ENCODE peak calls at places on chromosomes 12 and 14, in ten cellular contexts. T is upper lobe of left lung, W is K562, G is heart right ventricle, M is PC-9, H is right lobe of liver, C is lung, A is GM23338, X is adrenal gland, L is sigmoid colon. Y is an unnamed sample.

GRCh38 chr14:93939304-93940229 is 12.4 kb downstream of the FAM181A start:
- DNase-seq in G (peak; percentile 82), W (peak; percentile 75), X (peak; percentile 84), M (peak; percentile 59), T (peak; percentile 98), H (peak; percentile 73), C (peak; percentile 79), A (peak; percentile 89), L (peak; percentile 91), Y (peak; percentile 81)

GRCh38 chr12:57296291-57296690 is 45.3 kb upstream of the STAC3 start:
- DNase-seq in A (no peak), H (no peak), M (no peak), X (no peak), C (no peak), G (no peak), W (no peak), T (no peak), L (no peak), Y (no peak)

GRCh38 chr12:7433276-7433822 is 10.6 kb downstream of the CD163L1 start:
- DNase-seq in W (no peak), C (no peak), T (no peak), X (no peak), M (peak; percentile 32), A (no peak), H (no peak), L (no peak), G (no peak), Y (no peak)

GRCh38 chr14:20415723-20416622 is 2.7 kb upstream of the TEP1 start:
- DNase-seq in G (no peak), C (no peak), H (no peak), W (peak; percentile 35), A (peak; percentile 84), T (no peak), M (no peak), X (no peak), L (no peak), Y (peak; percentile 10)

GRCh38 chr14:60722163-60722835 is 1.9 kb downstream of the SIX4 start:
- DNase-seq in L (no peak), G (peak; percentile 17), A (peak; percentile 88), T (peak; percentile 87), H (no peak), C (peak; percentile 31), M (peak; percentile 62), X (peak; percentile 23), W (peak; percentile 18), Y (no peak)

GRCh38 chr12:75329918-75330826 is at the start of gene CAPS2:
- DNase-seq in H (peak; percentile 94), X (peak; percentile 84), A (peak; percentile 90), C (peak; percentile 83), G (peak; percentile 81), T (peak; percentile 95), M (peak; percentile 80), L (peak; percentile 87), W (peak; percentile 73), Y (peak; percentile 75)

GRCh38 chr14:93014038-93015023 is 91.4 kb downstream of the CHGA start:
- DNase-seq in A (no peak), H (no peak), G (no peak), M (no peak), L (no peak), T (no peak), C (no peak), X (no peak), W (no peak), Y (no peak)

GRCh38 chr14:99254391-99255009 is 17.5 kb downstream of the BCL11B start:
- DNase-seq in G (no peak), L (no peak), X (no peak), A (no peak), C (no peak), W (no peak), M (no peak), T (peak; percentile 62), H (no peak), Y (no peak)

GRCh38 chr12:100348657-100349454 is 8.0 kb upstream of the SLC17A8 start:
- DNase-seq in C (no peak), M (no peak), A (peak; percentile 75), L (no peak), G (no peak), H (no peak), T (no peak), W (no peak), X (no peak), Y (no peak)

GRCh38 chr12:77049767-77050353 is 15.5 kb downstream of the E2F7 start:
- DNase-seq in W (peak; percentile 65), L (no peak), H (no peak), A (peak; percentile 68), C (no peak), M (no peak), G (no peak), X (no peak), T (no peak), Y (no peak)

GRCh38 chr14:87175175-87175574 is 817.8 kb downstream of the GALC start:
- DNase-seq in A (no peak), C (no peak), T (no peak), W (no peak), M (no peak), H (no peak), L (no peak), X (no peak), G (no peak), Y (no peak)

GRCh38 chr12:2003676-2004112 is 563 bp downstream of the DCP1B start:
- DNase-seq in A (peak; percentile 16), C (no peak), G (no peak), W (no peak), L (no peak), M (no peak), X (no peak), H (no peak), T (no peak), Y (no peak)

GRCh38 chr12:132486168-132486567 is 3.8 kb upstream of the FBRSL1 start:
- DNase-seq in L (no peak), T (no peak), M (no peak), H (no peak), A (no peak), X (no peak), C (no peak), W (no peak), G (peak; percentile 4), Y (no peak)

GRCh38 chr12:132484891-132485441 is 5.0 kb upstream of the FBRSL1 start:
- DNase-seq in T (peak; percentile 66), M (no peak), G (peak; percentile 6), X (no peak), A (no peak), C (no peak), W (no peak), H (no peak), L (no peak), Y (no peak)

GRCh38 chr12:132484183-132484890 is 5.6 kb upstream of the FBRSL1 start:
- DNase-seq in G (peak; percentile 4), H (no peak), A (no peak), X (no peak), M (no peak), L (no peak), W (no peak), T (peak; percentile 56), C (no peak), Y (no peak)

GRCh38 chr12:132486576-132486975 is 3.4 kb upstream of the FBRSL1 start:
- DNase-seq in H (no peak), A (no peak), M (no peak), W (no peak), G (peak; percentile 8), C (no peak), X (no peak), L (no peak), T (peak; percentile 74), Y (no peak)

DNA sequence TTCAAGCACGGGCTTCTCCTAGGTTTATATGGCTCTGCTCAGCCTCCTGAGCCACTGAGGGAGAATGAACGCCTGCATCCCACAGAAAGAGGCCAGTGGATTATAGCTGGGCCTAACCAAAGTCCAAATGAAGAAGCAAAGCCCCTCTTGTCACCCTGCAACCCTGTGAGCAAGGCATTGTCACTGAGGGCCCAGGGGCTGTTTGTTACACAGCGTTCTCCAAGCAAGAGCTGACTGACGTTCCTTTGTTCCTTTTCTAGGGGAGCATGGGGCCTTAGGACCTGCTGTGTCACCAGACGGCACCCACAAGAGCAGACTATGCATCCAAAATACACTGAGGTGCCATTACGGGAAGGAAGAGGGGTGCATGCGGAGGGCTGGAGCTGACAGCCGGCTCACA is 4.3 kb upstream of the FBRSL1 start:
- DNase-seq in C (no peak), X (no peak), W (no peak), A (no peak), T (no peak), G (no peak), M (no peak), L (no peak), H (no peak), Y (no peak)
- H3K27me3 ChIP-seq in C (no peaks in the 10 kb centered on the region), X (no peaks in the 10 kb centered on the region), W (peaks cover 46% of the 10 kb centered on the region), A (peaks cover 82% of the 10 kb centered on the region), T (no peaks in the 10 kb centered on the region), G (no peaks in the 10 kb centered on the region), M (peaks cover 83% of the 10 kb centered on the region), L (no peaks in the 10 kb centered on the region), H (no peaks in the 10 kb centered on the region), Y (no peaks in the 10 kb centered on the region)

DNA sequence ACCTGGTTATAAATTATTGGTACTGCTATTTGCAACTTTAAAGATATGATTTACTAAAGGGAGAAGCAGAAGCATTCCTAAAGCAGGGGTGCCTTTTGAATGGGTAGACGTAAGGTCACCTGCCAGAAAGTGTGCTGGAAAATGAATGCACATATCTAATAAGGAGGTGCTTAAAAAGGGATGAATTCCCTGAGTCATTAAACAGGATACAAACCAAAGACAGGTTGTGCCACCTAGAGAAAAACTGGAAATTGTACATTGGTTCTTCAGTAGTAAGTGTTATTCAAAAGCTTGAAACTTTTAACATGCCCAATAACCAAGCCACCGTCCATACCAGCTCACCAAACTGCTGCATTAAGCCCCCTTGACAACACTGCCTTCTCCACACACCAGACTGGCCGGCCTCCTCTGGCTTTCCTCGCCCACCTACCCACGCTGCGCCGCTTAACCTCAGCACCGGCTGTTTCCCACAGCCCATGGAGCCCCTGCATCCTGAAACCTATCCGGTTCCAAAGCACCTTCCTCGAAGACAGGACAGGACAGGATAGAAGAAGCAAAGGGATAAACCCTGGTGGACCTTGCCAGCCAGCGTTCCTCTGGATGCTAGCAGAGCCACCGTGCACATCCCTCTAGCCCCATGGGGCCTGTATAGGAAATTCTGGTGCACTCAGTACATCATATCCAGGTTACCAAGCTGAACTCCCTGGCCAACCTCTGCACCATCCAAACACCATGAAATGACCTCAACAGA is 201.5 kb upstream of the CAND1 start:
- DNase-seq in G (no peak), C (no peak), X (no peak), L (no peak), H (no peak), W (no peak), A (peak; percentile 15), M (peak; percentile 5), T (peak; percentile 19), Y (no peak)
- H3K27me3 ChIP-seq in G (peaks cover 64% of the 10 kb centered on the region), C (no peaks in the 10 kb centered on the region), X (peaks cover 4% of the 10 kb centered on the region), L (no peaks in the 10 kb centered on the region), H (no peaks in the 10 kb centered on the region), W (peaks cover 15% of the 10 kb centered on the region), A (peaks cover 33% of the 10 kb centered on the region), M (no peaks in the 10 kb centered on the region), T (no peaks in the 10 kb centered on the region), Y (peaks cover 18% of the 10 kb centered on the region)

GRCh38 chr12:89797436-89797835 is 88.8 kb upstream of the ATP2B1 start:
- DNase-seq in L (no peak), A (no peak), G (no peak), T (no peak), H (no peak), M (no peak), X (no peak), C (no peak), W (no peak), Y (no peak)
- H3K27me3 ChIP-seq in L (no peaks in the 10 kb centered on the region), A (no peaks in the 10 kb centered on the region), G (peaks cover 30% of the 10 kb centered on the region), T (no peaks in the 10 kb centered on the region), H (no peaks in the 10 kb centered on the region), M (no peaks in the 10 kb centered on the region), X (no peaks in the 10 kb centered on the region), C (no peaks in the 10 kb centered on the region), W (no peaks in the 10 kb centered on the region), Y (no peaks in the 10 kb centered on the region)

GRCh38 chr12:47938594-47938993 is 24.8 kb upstream of the TMEM106C start:
- DNase-seq in X (no peak), L (peak; percentile 19), G (no peak), T (no peak), C (no peak), H (no peak), M (no peak), W (no peak), A (no peak), Y (no peak)
- H3K27me3 ChIP-seq in X (no peaks in the 10 kb centered on the region), L (peaks cover 13% of the 10 kb centered on the region), G (peaks cover 25% of the 10 kb centered on the region), T (peaks cover 6% of the 10 kb centered on the region), C (no peaks in the 10 kb centered on the region), H (no peaks in the 10 kb centered on the region), M (no peaks in the 10 kb centered on the region), W (peaks cover 31% of the 10 kb centered on the region), A (peaks cover 20% of the 10 kb centered on the region), Y (no peaks in the 10 kb centered on the region)